ENCODE peak calls at places on chromosome 20, in eight cellular contexts. G is adrenal gland; L is GM20000; N is IMR-90; J is amniotic stem cell; O is ELR; M is AG09309; Z is stimulated activated CD8-positive, alpha-beta memory T cell treated with anti-CD3 and anti-CD28 coated beads, Interleukin-2, amount 100 ng/mL, for 48 hours. V is an unnamed sample.

GRCh38 chr20:40564997-40565680 is 123.9 kb downstream of the MAFB start:
- DNase-seq in G (no peak), L (no peak), N (peak), J (no peak), O (peak), M (no peak), Z (no peak), V (no peak)

GRCh38 chr20:41608606-41609005 is 9.6 kb downstream of the CHD6 start:
- DNase-seq in G (no peak), L (no peak), N (no peak), J (no peak), O (no peak), M (no peak), Z (no peak), V (no peak)

GRCh38 chr20:36373089-36373488 is 67.0 kb downstream of the DLGAP4 start:
- DNase-seq in G (no peak), L (no peak), N (no peak), J (no peak), O (no peak), M (no peak), Z (no peak), V (no peak)

GRCh38 chr20:33658510-33658909 is 3.6 kb upstream of the C20orf144 start:
- DNase-seq in G (no peak), L (no peak), N (no peak), J (no peak), O (no peak), M (no peak), Z (no peak), V (no peak)

GRCh38 chr20:10547276-10548114 is 112.4 kb downstream of the SLX4IP start:
- DNase-seq in G (no peak), L (no peak), N (peak), J (no peak), O (no peak), M (no peak), Z (no peak), V (no peak)

GRCh38 chr20:45230631-45231030 is 9.5 kb downstream of the SEMG2 start:
- DNase-seq in G (no peak), L (no peak), N (no peak), J (no peak), O (no peak), M (no peak), Z (no peak), V (no peak)

GRCh38 chr20:50655325-50655880 is 35.9 kb downstream of the RIPOR3 start:
- DNase-seq in G (peak), L (no peak), N (peak), J (no peak), O (peak), M (peak), Z (no peak), V (no peak)

GRCh38 chr20:45974896-45975565 is 3.0 kb upstream of the ZNF335 start:
- DNase-seq in G (no peak), L (no peak), N (no peak), J (no peak), O (no peak), M (no peak), Z (no peak), V (no peak)

GRCh38 chr20:13771853-13772453 is 12.8 kb downstream of the ESF1 start:
- DNase-seq in G (no peak), L (peak), N (peak), J (no peak), O (peak), M (no peak), Z (no peak), V (no peak)

GRCh38 chr20:58099956-58100730 is 128.3 kb downstream of the ANKRD60 start:
- DNase-seq in G (no peak), L (no peak), N (no peak), J (no peak), O (no peak), M (no peak), Z (no peak), V (no peak)

GRCh38 chr20:45157977-45158376 is 16.7 kb upstream of the PI3 start:
- DNase-seq in G (no peak), L (no peak), N (peak), J (no peak), O (peak), M (peak), Z (no peak), V (no peak)

GRCh38 chr20:59177266-59178250 is 13.9 kb downstream of the ZNF831 start:
- DNase-seq in G (no peak), L (no peak), N (no peak), J (no peak), O (no peak), M (no peak), Z (no peak), V (peak)

GRCh38 chr20:34708621-34709043 is 4.5 kb downstream of the TP53INP2 start:
- DNase-seq in G (peak), L (peak), N (peak), J (no peak), O (peak), M (no peak), Z (peak), V (peak)

GRCh38 chr20:47611785-47612184 is 110.1 kb downstream of the NCOA3 start:
- DNase-seq in G (no peak), L (no peak), N (no peak), J (no peak), O (no peak), M (no peak), Z (no peak), V (no peak)

GRCh38 chr20:7161690-7162089 is 394.2 kb downstream of the BMP2 start:
- DNase-seq in G (no peak), L (no peak), N (no peak), J (no peak), O (no peak), M (no peak), Z (no peak), V (no peak)

GRCh38 chr20:46512943-46513844 is at the start of gene ZNF334:
- DNase-seq in G (peak), L (peak), N (peak), J (peak), O (peak), M (no peak), Z (peak), V (peak)

GRCh38 chr20:64238851-64239387 is 16.6 kb upstream of the PCMTD2 start:
- DNase-seq in G (no peak), L (peak), N (no peak), J (no peak), O (no peak), M (no peak), Z (no peak), V (no peak)

GRCh38 chr20:9515761-9516657 is 1.6 kb downstream of the LAMP5 start:
- DNase-seq in G (no peak), L (no peak), N (no peak), J (no peak), O (no peak), M (no peak), Z (no peak), V (no peak)

GRCh38 chr20:8587246-8587645 is 455.2 kb downstream of the PLCB1 start:
- DNase-seq in G (no peak), L (no peak), N (no peak), J (no peak), O (no peak), M (no peak), Z (no peak), V (no peak)

GRCh38 chr20:1300083-1300840 is 28.7 kb downstream of the SDCBP2 start:
- DNase-seq in G (no peak), L (no peak), N (no peak), J (no peak), O (no peak), M (no peak), Z (no peak), V (no peak)